ENCODE peak calls at places on chromosome 7, in eight cellular contexts. I, K, Q, A, N, M, H and O are unnamed samples.

GRCh38 chr7:80942261-80943041 is 23.6 kb upstream of the SEMA3C start:
- DNase-seq in I (no peak), K (peak; percentile 34), Q (peak; percentile 96), A (peak; percentile 28), N (peak; percentile 21), M (peak; percentile 56), H (peak; percentile 99), O (no peak)

GRCh38 chr7:5217396-5217795 is 27.4 kb downstream of the WIPI2 start:
- DNase-seq in I (no peak), K (no peak), Q (no peak), A (no peak), N (no peak), M (no peak), H (no peak), O (no peak)

GRCh38 chr7:118836933-118837332 is 612.4 kb downstream of the ANKRD7 start:
- DNase-seq in I (no peak), K (no peak), Q (no peak), A (no peak), N (no peak), M (peak; percentile 56), H (no peak), O (no peak)

GRCh38 chr7:64541438-64542359 is 21.2 kb downstream of the ZNF680 start:
- DNase-seq in I (no peak), K (no peak), Q (peak; percentile 83), A (no peak), N (no peak), M (no peak), H (peak; percentile 77), O (no peak)

GRCh38 chr7:28362812-28363211 is 49.5 kb upstream of the CREB5 start:
- DNase-seq in I (no peak), K (no peak), Q (no peak), A (no peak), N (peak; percentile 27), M (no peak), H (no peak), O (no peak)

GRCh38 chr7:158362001-158362400 is 225.6 kb downstream of the PTPRN2 start:
- DNase-seq in I (no peak), K (no peak), Q (no peak), A (no peak), N (no peak), M (no peak), H (no peak), O (no peak)

GRCh38 chr7:141073173-141073640 is 657 bp upstream of the TMEM178B start:
- DNase-seq in I (no peak), K (no peak), Q (peak; percentile 53), A (no peak), N (peak; percentile 78), M (peak; percentile 82), H (no peak), O (peak; percentile 22)

GRCh38 chr7:13912740-13913320 is 76.6 kb downstream of the ETV1 start:
- DNase-seq in I (no peak), K (no peak), Q (no peak), A (no peak), N (no peak), M (no peak), H (no peak), O (no peak)

GRCh38 chr7:28684729-28685211 is 272.5 kb downstream of the CREB5 start:
- DNase-seq in I (no peak), K (no peak), Q (no peak), A (no peak), N (no peak), M (no peak), H (no peak), O (no peak)

GRCh38 chr7:100582041-100582579 is 3.8 kb downstream of the LRCH4 start:
- DNase-seq in I (peak; percentile 87), K (no peak), Q (no peak), A (no peak), N (no peak), M (no peak), H (no peak), O (no peak)

GRCh38 chr7:123747089-123747488 is 1.7 kb downstream of the WASL start:
- DNase-seq in I (no peak), K (no peak), Q (no peak), A (no peak), N (no peak), M (peak; percentile 20), H (no peak), O (no peak)

GRCh38 chr7:99369767-99370353 is 4.7 kb upstream of the ARPC1B start:
- DNase-seq in I (peak; percentile 18), K (no peak), Q (peak; percentile 66), A (no peak), N (no peak), M (no peak), H (no peak), O (no peak)

GRCh38 chr7:17564678-17565209 is 266.3 kb downstream of the AHR start:
- DNase-seq in I (no peak), K (no peak), Q (peak; percentile 16), A (no peak), N (no peak), M (no peak), H (peak; percentile 37), O (no peak)

GRCh38 chr7:84136336-84136735 is 58.3 kb downstream of the SEMA3A start:
- DNase-seq in I (no peak), K (no peak), Q (no peak), A (no peak), N (peak; percentile 52), M (no peak), H (no peak), O (no peak)

GRCh38 chr7:111388016-111388415 is 174.3 kb downstream of the IMMP2L start:
- DNase-seq in I (no peak), K (no peak), Q (no peak), A (no peak), N (no peak), M (no peak), H (no peak), O (no peak)

GRCh38 chr7:97871659-97872024 is 566 bp downstream of the ASNS start:
- DNase-seq in I (no peak), K (no peak), Q (no peak), A (peak; percentile 33), N (peak; percentile 59), M (no peak), H (no peak), O (peak; percentile 48)

GRCh38 chr7:97868788-97869187 is 3.4 kb downstream of the ASNS start:
- DNase-seq in I (no peak), K (no peak), Q (peak; percentile 16), A (no peak), N (no peak), M (no peak), H (no peak), O (no peak)

GRCh38 chr7:97868314-97868713 is 3.9 kb downstream of the ASNS start:
- DNase-seq in I (no peak), K (no peak), Q (no peak), A (no peak), N (no peak), M (no peak), H (no peak), O (no peak)

GRCh38 chr7:97873606-97874005 is 1.4 kb upstream of the ASNS start:
- DNase-seq in I (no peak), K (no peak), Q (no peak), A (no peak), N (peak; percentile 40), M (no peak), H (no peak), O (no peak)

GRCh38 chr7:97872025-97872669 is at the start of gene ASNS:
- DNase-seq in I (peak; percentile 93), K (peak; percentile 80), Q (peak; percentile 94), A (peak; percentile 90), N (peak; percentile 99), M (peak; percentile 95), H (peak; percentile 93), O (peak; percentile 97)
- TF ChIP-seq CTCF in I (no peak), K (no peak), Q (no peak), A (peak; percentile 18), N (no peak), M (peak; percentile 5), H (no peak), O (no peak)

GRCh38 chr7:122304996-122305421 is 459 bp upstream of the FEZF1 start:
- DNase-seq in I (no peak), K (no peak), Q (no peak), A (no peak), N (peak; percentile 60), M (no peak), H (no peak), O (no peak)

GRCh38 chr7:122304604-122304975 is at the start of gene FEZF1:
- DNase-seq in I (peak; percentile 49), K (no peak), Q (no peak), A (no peak), N (peak; percentile 81), M (peak; percentile 78), H (no peak), O (peak; percentile 41)

GRCh38 chr7:122306320-122307227 is 2.0 kb upstream of the FEZF1 start:
- DNase-seq in I (no peak), K (no peak), Q (no peak), A (no peak), N (peak; percentile 94), M (peak; percentile 40), H (no peak), O (peak; percentile 28)

GRCh38 chr7:122305475-122306319 is 1.1 kb upstream of the FEZF1 start:
- DNase-seq in I (no peak), K (no peak), Q (no peak), A (no peak), N (peak; percentile 70), M (peak; percentile 60), H (no peak), O (peak; percentile 54)

GRCh38 chr7:122307228-122307619 is 2.7 kb upstream of the FEZF1 start:
- DNase-seq in I (no peak), K (no peak), Q (no peak), A (no peak), N (peak; percentile 80), M (peak; percentile 53), H (no peak), O (peak; percentile 58)
- H3K4me3 ChIP-seq in I (no peak overlapping the region), K (no peak overlapping the region), Q (no peak overlapping the region), A (no peak overlapping the region), N (peak overlapping the region; percentile 74), M (peak overlapping the region; percentile 74), H (no peak overlapping the region), O (peak overlapping the region; percentile 11)

DNA sequence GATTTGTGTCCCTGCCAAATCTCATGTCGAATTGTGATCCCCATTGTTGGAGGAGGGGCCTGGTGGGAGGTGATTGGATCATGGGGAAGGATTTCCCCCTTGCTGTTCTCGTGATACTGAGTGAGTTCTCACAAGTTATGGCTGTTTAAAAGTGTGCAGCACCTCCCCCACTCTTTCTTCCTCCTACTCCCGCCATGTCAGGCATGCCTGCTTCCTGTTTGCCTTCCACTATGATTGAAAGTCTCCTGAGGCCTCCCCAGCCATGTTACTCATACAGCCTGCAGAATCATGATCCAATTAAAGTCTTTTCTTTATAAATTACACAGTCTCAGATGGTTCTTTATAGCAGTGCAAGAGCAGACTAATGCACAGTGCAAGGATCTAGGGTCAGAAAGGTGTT is 75.4 kb downstream of the CALD1 start:
- DNase-seq in I (no peak), K (no peak), Q (peak; percentile 56), A (no peak), N (no peak), M (no peak), H (no peak), O (no peak)
- H3K36me3 ChIP-seq in I (no peaks in the 10 kb centered on the region), K (no peaks in the 10 kb centered on the region), Q (no peaks in the 10 kb centered on the region), A (no peaks in the 10 kb centered on the region), N (no peaks in the 10 kb centered on the region), M (no peaks in the 10 kb centered on the region), H (no peaks in the 10 kb centered on the region), O (no peaks in the 10 kb centered on the region)

DNA sequence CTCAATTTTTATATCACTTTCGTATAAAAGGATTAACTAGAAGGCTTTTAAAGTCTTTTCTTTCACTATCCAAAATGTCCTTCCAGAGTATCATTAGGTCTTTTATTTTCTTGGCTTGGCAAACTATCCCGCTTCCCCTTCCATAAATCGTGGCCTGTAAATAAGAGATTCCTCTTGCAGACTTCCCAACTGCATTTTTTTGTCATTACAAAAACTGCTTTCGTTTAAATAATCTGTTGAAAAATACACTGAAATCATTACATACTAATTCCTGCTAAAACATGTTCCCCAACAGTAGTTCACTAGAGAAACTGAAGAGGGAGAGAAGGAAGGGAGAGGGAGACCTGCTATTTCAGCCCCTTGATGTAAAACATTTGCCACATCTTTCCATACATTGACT is 48.8 kb upstream of the STK17A start:
- DNase-seq in I (no peak), K (no peak), Q (peak; percentile 18), A (no peak), N (no peak), M (no peak), H (no peak), O (no peak)
- TF ChIP-seq CTCF in I (no peak), K (no peak), Q (no peak), A (no peak), N (no peak), M (no peak), H (no peak), O (no peak)